ENCODE peak calls at places on chromosomes 12 and 14, in six cellular contexts. E, O, N, D, H and Q are unnamed samples.

GRCh38 chr12:9647825-9648700 is 21.4 kb upstream of the CLEC2D start:
- DNase-seq in D (peak), E (peak), O (peak), N (peak), H (peak), Q (peak)

GRCh38 chr14:56092761-56093160 is 25.4 kb upstream of the PELI2 start:
- DNase-seq in H (no peak), O (no peak), D (no peak), E (no peak), N (no peak), Q (no peak)

GRCh38 chr12:9673404-9674225 is 4.1 kb downstream of the CLEC2D start:
- DNase-seq in D (no peak), N (peak), E (peak), H (peak), O (no peak), Q (peak)

GRCh38 chr12:70719672-70720420 is 82.6 kb upstream of the PTPRB start:
- DNase-seq in E (peak), H (peak), N (peak), D (peak), O (peak), Q (peak)

GRCh38 chr14:44108601-44109000 is 398.5 kb downstream of the FSCB start:
- DNase-seq in E (no peak), O (no peak), D (no peak), H (peak), N (no peak), Q (peak)

GRCh38 chr14:102510616-102511520 is 1.3 kb upstream of the ANKRD9 start:
- DNase-seq in H (peak), O (peak), E (no peak), N (peak), D (peak), Q (no peak)

GRCh38 chr12:83390186-83390585 is 703.5 kb downstream of the TMTC2 start:
- DNase-seq in D (no peak), E (no peak), O (no peak), H (no peak), N (no peak), Q (no peak)

GRCh38 chr12:126768517-126768916 is 1498.5 kb upstream of the TMEM132C start:
- DNase-seq in N (no peak), O (no peak), D (no peak), H (no peak), E (no peak), Q (no peak)

GRCh38 chr14:75340921-75341320 is 62.3 kb downstream of the FOS start:
- DNase-seq in D (no peak), O (no peak), H (peak), E (no peak), N (no peak), Q (peak)

GRCh38 chr12:51913071-51914033 is 6.0 kb downstream of the ACVRL1 start:
- DNase-seq in E (no peak), H (no peak), O (no peak), N (peak), D (peak), Q (no peak)

GRCh38 chr14:60266021-60266937 is 17.3 kb downstream of the PPM1A start:
- DNase-seq in H (peak), E (no peak), N (no peak), O (no peak), D (no peak), Q (no peak)

DNA sequence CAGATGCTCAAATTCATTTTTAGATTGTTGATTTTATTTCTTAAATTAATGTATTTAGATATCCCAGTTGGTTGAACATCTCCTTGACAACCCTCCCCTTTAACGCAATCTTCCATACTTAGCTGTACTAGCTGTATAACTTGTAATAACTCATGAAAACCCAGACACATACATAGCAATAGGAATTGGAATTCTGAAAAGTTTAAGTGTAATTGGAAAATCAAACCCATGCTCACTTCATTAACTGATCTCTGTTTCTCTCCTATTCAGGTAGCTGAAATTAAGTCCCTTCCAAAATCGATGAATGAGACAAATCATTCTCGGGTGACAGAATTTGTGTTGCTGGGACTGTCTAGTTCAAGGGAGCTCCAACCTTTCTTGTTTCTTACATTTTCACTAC is at the start of gene OR4K15:
- DNase-seq in D (no peak), N (no peak), O (no peak), H (no peak), E (no peak), Q (no peak)
- H2AK5ac ChIP-seq in D (no peak), N (no peak), O (no peak), H (no peak), E (no peak), Q (no peak)

GRCh38 chr14:37858733-37859132 is 263.3 kb downstream of the TTC6 start:
- DNase-seq in H (no peak), D (no peak), N (no peak), E (no peak), O (no peak), Q (no peak)
- H3K14ac ChIP-seq in H (no peak), D (no peak), N (no peak), E (no peak), O (no peak), Q (peak)

DNA sequence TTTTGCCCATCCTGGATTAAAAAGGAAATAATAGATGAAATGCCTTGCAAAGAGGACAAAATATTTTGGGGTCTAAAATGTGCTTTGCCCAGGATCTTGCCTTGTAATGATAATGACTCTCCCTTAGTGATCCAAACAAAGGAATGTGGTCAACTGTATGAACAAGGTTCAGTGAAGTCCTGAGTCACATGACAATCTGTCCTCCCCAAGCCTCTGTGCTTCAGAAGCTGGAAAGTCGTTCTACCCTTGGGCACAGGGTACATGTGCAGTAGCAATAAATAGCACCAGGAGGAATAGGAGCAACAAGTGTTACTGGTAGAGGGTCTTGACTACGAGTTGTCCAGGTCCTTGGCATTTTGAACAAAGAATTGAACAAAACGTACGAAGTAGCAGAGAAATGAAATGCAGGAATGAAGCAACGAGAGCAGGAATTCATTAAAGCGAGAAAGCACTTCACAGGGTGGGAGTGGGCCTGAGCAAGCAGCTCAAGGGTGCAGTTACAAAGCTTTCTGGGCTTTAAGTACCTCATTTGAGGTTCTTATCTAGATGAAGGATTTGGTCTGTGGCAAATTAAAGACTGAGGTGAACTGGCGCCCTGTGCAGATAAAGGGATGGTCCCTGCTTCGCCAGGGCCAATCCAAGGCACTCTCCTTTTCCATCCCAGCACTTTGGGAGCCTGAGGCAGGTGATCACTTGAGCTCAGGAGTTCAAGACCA is 65.8 kb downstream of the RESF1 start:
- DNase-seq in N (no peak), H (no peak), E (no peak), D (no peak), O (no peak), Q (no peak)
- H2AK5ac ChIP-seq in N (no peak), H (peak), E (no peak), D (no peak), O (no peak), Q (no peak)

DNA sequence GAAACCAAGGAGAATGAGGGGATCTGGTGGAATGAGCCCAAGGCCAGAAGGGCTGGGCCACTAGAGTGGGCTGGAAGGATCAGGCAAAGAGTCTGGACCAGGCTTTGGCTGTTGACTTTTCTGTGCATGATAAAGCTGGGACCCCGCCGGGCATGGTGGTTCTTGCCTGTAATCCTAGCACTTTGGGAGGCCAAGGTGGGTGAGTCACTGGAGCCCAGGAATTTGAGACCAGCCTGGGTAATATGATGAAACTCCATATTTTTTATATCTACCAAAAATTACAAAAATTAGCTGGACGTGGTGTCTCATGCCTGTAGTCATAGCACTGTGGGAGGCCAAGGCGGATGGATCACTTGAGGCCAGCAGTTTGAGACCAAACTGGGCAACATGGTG is 393 bp upstream of the KLHL33 start:
- DNase-seq in O (no peak), H (no peak), D (no peak), N (no peak), E (peak), Q (no peak)
- H3K14ac ChIP-seq in O (no peak), H (no peak), D (no peak), N (no peak), E (no peak), Q (no peak)

GRCh38 chr12:39103552-39104165 is 198.3 kb upstream of the CPNE8 start:
- DNase-seq in H (peak), N (no peak), O (peak), E (no peak), D (no peak), Q (peak)
- H2AK5ac ChIP-seq in H (no peak), N (no peak), O (no peak), E (no peak), D (no peak), Q (no peak)

GRCh38 chr12:91677556-91677955 is 468.1 kb downstream of the BTG1 start:
- DNase-seq in O (no peak), N (no peak), D (no peak), H (no peak), E (no peak), Q (no peak)
- H3K14ac ChIP-seq in O (no peak), N (no peak), D (no peak), H (no peak), E (no peak), Q (no peak)

DNA sequence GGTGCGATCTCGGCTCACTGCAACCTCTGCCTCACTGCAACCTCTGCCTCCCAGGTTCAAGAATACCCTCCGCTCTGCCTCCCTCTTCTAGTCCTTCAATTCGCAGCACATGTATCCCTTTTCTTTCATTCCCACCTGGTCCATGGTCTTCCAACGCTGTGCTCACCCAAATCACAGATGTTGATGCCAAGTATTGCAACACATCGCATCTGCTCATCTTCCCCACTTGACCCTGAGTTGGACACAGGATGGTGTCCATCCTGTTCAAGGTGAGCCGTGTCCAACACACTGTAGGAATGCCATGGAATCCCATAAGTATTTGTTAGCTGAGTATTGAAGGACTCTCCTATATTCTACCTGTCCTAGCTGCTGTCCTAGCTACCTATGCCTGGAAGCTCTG is 50.6 kb upstream of the ETV6 start:
- DNase-seq in E (no peak), O (no peak), D (no peak), N (no peak), H (no peak), Q (no peak)
- H2AK5ac ChIP-seq in E (no peak), O (no peak), D (peak), N (no peak), H (no peak), Q (no peak)

GRCh38 chr12:6951551-6952120 is 480 bp downstream of the PTPN6 start:
- DNase-seq in H (no peak), D (no peak), O (no peak), N (no peak), E (no peak), Q (no peak)

GRCh38 chr12:6953417-6954315 is 2.5 kb downstream of the PTPN6 start:
- DNase-seq in H (peak), N (no peak), D (no peak), E (no peak), O (no peak), Q (peak)

GRCh38 chr12:6952121-6952859 is 1.1 kb downstream of the PTPN6 start:
- DNase-seq in N (no peak), H (no peak), E (no peak), O (no peak), D (no peak), Q (no peak)

GRCh38 chr12:6954316-6954710 is 3.2 kb downstream of the PTPN6 start:
- DNase-seq in D (no peak), O (no peak), N (no peak), E (no peak), H (no peak), Q (no peak)

GRCh38 chr12:6952860-6953416 is 1.8 kb downstream of the PTPN6 start:
- DNase-seq in D (no peak), E (no peak), O (no peak), H (no peak), N (no peak), Q (no peak)
- H3K14ac ChIP-seq in D (no peak), E (no peak), O (peak), H (no peak), N (no peak), Q (no peak)